ENCODE peak calls at places on chromosomes 4 and X, in ten cellular contexts. One of them, this sample, is unnamed.

GRCh38 chr4:153476829-153477574 is 10.8 kb downstream of the TMEM131L start:
- DNase-seq in Caco-2: no peak
- DNase-seq in fibroblast of lung: peak
- DNase-seq in NB4: no peak
- DNase-seq in nephron progenitor cell: no peak
- DNase-seq in MCF 10A: no peak
- DNase-seq in endodermal cell: peak
- DNase-seq in ascending aorta: no peak
- DNase-seq in HCT116: no peak
- DNase-seq in cardiac muscle cell: no peak
- DNase-seq in this sample: no peak

GRCh38 chrX:100447563-100448397 is 37.7 kb upstream of the PCDH19 start:
- DNase-seq in Caco-2: peak
- DNase-seq in fibroblast of lung: peak
- DNase-seq in NB4: peak
- DNase-seq in nephron progenitor cell: peak
- DNase-seq in MCF 10A: peak
- DNase-seq in endodermal cell: peak
- DNase-seq in ascending aorta: no peak
- DNase-seq in HCT116: peak
- DNase-seq in cardiac muscle cell: peak
- DNase-seq in this sample: no peak

GRCh38 chr4:125303058-125303457 is 11.7 kb upstream of the FAT4 start:
- DNase-seq in Caco-2: no peak
- DNase-seq in fibroblast of lung: peak
- DNase-seq in NB4: no peak
- DNase-seq in nephron progenitor cell: no peak
- DNase-seq in MCF 10A: no peak
- DNase-seq in endodermal cell: no peak
- DNase-seq in ascending aorta: no peak
- DNase-seq in HCT116: no peak
- DNase-seq in cardiac muscle cell: no peak
- DNase-seq in this sample: no peak

GRCh38 chr4:174318829-174319764 is 35.4 kb downstream of the CEP44 start:
- DNase-seq in Caco-2: peak
- DNase-seq in fibroblast of lung: peak
- DNase-seq in NB4: peak
- DNase-seq in nephron progenitor cell: no peak
- DNase-seq in MCF 10A: peak
- DNase-seq in endodermal cell: peak
- DNase-seq in ascending aorta: no peak
- DNase-seq in HCT116: peak
- DNase-seq in cardiac muscle cell: peak
- DNase-seq in this sample: no peak

GRCh38 chr4:10075158-10075863 is 41.3 kb downstream of the WDR1 start:
- DNase-seq in Caco-2: no peak
- DNase-seq in fibroblast of lung: no peak
- DNase-seq in NB4: no peak
- DNase-seq in nephron progenitor cell: no peak
- DNase-seq in MCF 10A: no peak
- DNase-seq in endodermal cell: peak
- DNase-seq in ascending aorta: no peak
- DNase-seq in HCT116: no peak
- DNase-seq in cardiac muscle cell: no peak
- DNase-seq in this sample: no peak

GRCh38 chr4:79078339-79078738 is 139.1 kb upstream of the PAQR3 start:
- DNase-seq in Caco-2: no peak
- DNase-seq in fibroblast of lung: no peak
- DNase-seq in NB4: no peak
- DNase-seq in nephron progenitor cell: no peak
- DNase-seq in MCF 10A: no peak
- DNase-seq in endodermal cell: no peak
- DNase-seq in ascending aorta: no peak
- DNase-seq in HCT116: no peak
- DNase-seq in cardiac muscle cell: peak
- DNase-seq in this sample: no peak

GRCh38 chrX:154546354-154547244 is at the start of gene G6PD:
- DNase-seq in Caco-2: peak
- DNase-seq in fibroblast of lung: peak
- DNase-seq in NB4: peak
- DNase-seq in nephron progenitor cell: peak
- DNase-seq in MCF 10A: peak
- DNase-seq in endodermal cell: peak
- DNase-seq in ascending aorta: no peak
- DNase-seq in HCT116: peak
- DNase-seq in cardiac muscle cell: peak
- DNase-seq in this sample: no peak

GRCh38 chr4:76570141-76570989 is 135.3 kb downstream of the SHROOM3 start:
- DNase-seq in Caco-2: peak
- DNase-seq in fibroblast of lung: peak
- DNase-seq in NB4: no peak
- DNase-seq in nephron progenitor cell: peak
- DNase-seq in MCF 10A: peak
- DNase-seq in endodermal cell: no peak
- DNase-seq in ascending aorta: no peak
- DNase-seq in HCT116: no peak
- DNase-seq in cardiac muscle cell: no peak
- DNase-seq in this sample: no peak

GRCh38 chr4:47640911-47641310 is 155.8 kb downstream of the ATP10D start:
- DNase-seq in Caco-2: no peak
- DNase-seq in fibroblast of lung: peak
- DNase-seq in NB4: no peak
- DNase-seq in nephron progenitor cell: no peak
- DNase-seq in MCF 10A: no peak
- DNase-seq in endodermal cell: no peak
- DNase-seq in ascending aorta: no peak
- DNase-seq in HCT116: no peak
- DNase-seq in cardiac muscle cell: no peak
- DNase-seq in this sample: no peak

GRCh38 chr4:156052116-156052515 is 98.5 kb upstream of the CTSO start:
- DNase-seq in Caco-2: no peak
- DNase-seq in fibroblast of lung: no peak
- DNase-seq in NB4: no peak
- DNase-seq in nephron progenitor cell: no peak
- DNase-seq in MCF 10A: no peak
- DNase-seq in endodermal cell: no peak
- DNase-seq in ascending aorta: no peak
- DNase-seq in HCT116: no peak
- DNase-seq in cardiac muscle cell: no peak
- DNase-seq in this sample: no peak

GRCh38 chrX:119468186-119468929 is at the start of gene SLC25A5:
- DNase-seq in Caco-2: peak
- DNase-seq in fibroblast of lung: peak
- DNase-seq in NB4: peak
- DNase-seq in nephron progenitor cell: peak
- DNase-seq in MCF 10A: peak
- DNase-seq in endodermal cell: peak
- DNase-seq in ascending aorta: peak
- DNase-seq in HCT116: no peak
- DNase-seq in cardiac muscle cell: peak
- DNase-seq in this sample: peak

GRCh38 chr4:139552908-139553307 is 3.1 kb downstream of the SETD7 start:
- DNase-seq in Caco-2: no peak
- DNase-seq in fibroblast of lung: no peak
- DNase-seq in NB4: no peak
- DNase-seq in nephron progenitor cell: no peak
- DNase-seq in MCF 10A: no peak
- DNase-seq in endodermal cell: no peak
- DNase-seq in ascending aorta: no peak
- DNase-seq in HCT116: no peak
- DNase-seq in cardiac muscle cell: no peak
- DNase-seq in this sample: no peak

GRCh38 chrX:110224926-110225617 is 92.8 kb downstream of the AMMECR1 start:
- DNase-seq in Caco-2: no peak
- DNase-seq in fibroblast of lung: no peak
- DNase-seq in NB4: no peak
- DNase-seq in nephron progenitor cell: no peak
- DNase-seq in MCF 10A: no peak
- DNase-seq in endodermal cell: no peak
- DNase-seq in ascending aorta: no peak
- DNase-seq in HCT116: no peak
- DNase-seq in cardiac muscle cell: no peak
- DNase-seq in this sample: no peak

GRCh38 chr4:26757751-26758150 is 102.9 kb upstream of the STIM2 start:
- DNase-seq in Caco-2: no peak
- DNase-seq in fibroblast of lung: peak
- DNase-seq in NB4: no peak
- DNase-seq in nephron progenitor cell: no peak
- DNase-seq in MCF 10A: no peak
- DNase-seq in endodermal cell: no peak
- DNase-seq in ascending aorta: no peak
- DNase-seq in HCT116: no peak
- DNase-seq in cardiac muscle cell: no peak
- DNase-seq in this sample: no peak

GRCh38 chrX:9710332-9710731 is 55.3 kb downstream of the GPR143 start:
- DNase-seq in Caco-2: no peak
- DNase-seq in fibroblast of lung: peak
- DNase-seq in NB4: no peak
- DNase-seq in nephron progenitor cell: no peak
- DNase-seq in MCF 10A: no peak
- DNase-seq in endodermal cell: no peak
- DNase-seq in ascending aorta: no peak
- DNase-seq in HCT116: no peak
- DNase-seq in cardiac muscle cell: no peak
- DNase-seq in this sample: no peak

GRCh38 chr4:118282692-118283091 is 70.1 kb downstream of the PRSS12 start:
- DNase-seq in Caco-2: no peak
- DNase-seq in fibroblast of lung: peak
- DNase-seq in NB4: peak
- DNase-seq in nephron progenitor cell: no peak
- DNase-seq in MCF 10A: peak
- DNase-seq in endodermal cell: peak
- DNase-seq in ascending aorta: no peak
- DNase-seq in HCT116: no peak
- DNase-seq in cardiac muscle cell: peak
- DNase-seq in this sample: no peak

GRCh38 chr4:151195801-151196200 is 81.2 kb upstream of the PRSS48 start:
- DNase-seq in Caco-2: no peak
- DNase-seq in fibroblast of lung: peak
- DNase-seq in NB4: no peak
- DNase-seq in nephron progenitor cell: no peak
- DNase-seq in MCF 10A: peak
- DNase-seq in endodermal cell: no peak
- DNase-seq in ascending aorta: no peak
- DNase-seq in HCT116: no peak
- DNase-seq in cardiac muscle cell: peak
- DNase-seq in this sample: no peak

GRCh38 chrX:72712094-72712755 is 1.9 kb downstream of the PHKA1 start:
- DNase-seq in Caco-2: no peak
- DNase-seq in fibroblast of lung: peak
- DNase-seq in NB4: peak
- DNase-seq in nephron progenitor cell: no peak
- DNase-seq in MCF 10A: no peak
- DNase-seq in endodermal cell: no peak
- DNase-seq in ascending aorta: no peak
- DNase-seq in HCT116: no peak
- DNase-seq in cardiac muscle cell: peak
- DNase-seq in this sample: no peak

GRCh38 chr4:11954093-11954492 is 525.4 kb upstream of the HS3ST1 start:
- DNase-seq in Caco-2: no peak
- DNase-seq in fibroblast of lung: no peak
- DNase-seq in NB4: peak
- DNase-seq in nephron progenitor cell: no peak
- DNase-seq in MCF 10A: peak
- DNase-seq in endodermal cell: peak
- DNase-seq in ascending aorta: no peak
- DNase-seq in HCT116: peak
- DNase-seq in cardiac muscle cell: peak
- DNase-seq in this sample: no peak
- TF ChIP-seq CTCF in Caco-2: no peak
- TF ChIP-seq CTCF in fibroblast of lung: no peak
- TF ChIP-seq CTCF in NB4: peak
- TF ChIP-seq CTCF in nephron progenitor cell: no peak
- TF ChIP-seq CTCF in MCF 10A: peak
- TF ChIP-seq CTCF in endodermal cell: peak
- TF ChIP-seq CTCF in ascending aorta: no peak
- TF ChIP-seq CTCF in HCT116: peak
- TF ChIP-seq CTCF in cardiac muscle cell: peak
- TF ChIP-seq CTCF in this sample: no peak

DNA sequence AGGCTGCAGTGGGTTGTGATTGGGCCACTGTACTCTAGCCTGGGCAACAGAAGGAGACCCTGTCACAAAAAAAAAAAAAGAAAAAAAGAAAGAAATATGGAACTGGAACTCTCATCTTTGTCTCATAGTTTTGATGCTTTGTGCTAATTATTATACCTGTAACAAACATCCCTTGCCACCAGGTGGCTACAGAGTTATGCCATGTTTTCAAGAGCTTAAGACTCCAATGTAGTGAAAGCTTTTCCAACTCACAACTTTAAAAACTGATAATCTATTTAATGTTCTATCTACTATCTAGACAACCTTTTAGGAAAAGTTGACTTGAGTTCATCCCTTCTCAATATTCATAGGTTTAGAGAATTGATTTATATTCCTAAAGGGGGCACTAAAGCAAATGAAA is 42.4 kb downstream of the HTR2C start:
- DNase-seq in Caco-2: peak
- DNase-seq in fibroblast of lung: peak
- DNase-seq in NB4: peak
- DNase-seq in nephron progenitor cell: peak
- DNase-seq in MCF 10A: peak
- DNase-seq in endodermal cell: no peak
- DNase-seq in ascending aorta: no peak
- DNase-seq in HCT116: no peak
- DNase-seq in cardiac muscle cell: peak
- DNase-seq in this sample: no peak
- TF ChIP-seq CTCF in Caco-2: peak
- TF ChIP-seq CTCF in fibroblast of lung: peak
- TF ChIP-seq CTCF in NB4: peak
- TF ChIP-seq CTCF in nephron progenitor cell: peak
- TF ChIP-seq CTCF in MCF 10A: peak
- TF ChIP-seq CTCF in endodermal cell: peak
- TF ChIP-seq CTCF in ascending aorta: no peak
- TF ChIP-seq CTCF in HCT116: peak
- TF ChIP-seq CTCF in cardiac muscle cell: peak
- TF ChIP-seq CTCF in this sample: no peak

GRCh38 chr4:55742655-55743191 is 76.9 kb upstream of the EXOC1L start:
- DNase-seq in Caco-2: no peak
- DNase-seq in fibroblast of lung: peak
- DNase-seq in NB4: no peak
- DNase-seq in nephron progenitor cell: peak
- DNase-seq in MCF 10A: no peak
- DNase-seq in endodermal cell: no peak
- DNase-seq in ascending aorta: no peak
- DNase-seq in HCT116: no peak
- DNase-seq in cardiac muscle cell: peak
- DNase-seq in this sample: no peak
- TF ChIP-seq CTCF in Caco-2: no peak
- TF ChIP-seq CTCF in fibroblast of lung: no peak
- TF ChIP-seq CTCF in NB4: no peak
- TF ChIP-seq CTCF in nephron progenitor cell: no peak
- TF ChIP-seq CTCF in MCF 10A: no peak
- TF ChIP-seq CTCF in endodermal cell: no peak
- TF ChIP-seq CTCF in ascending aorta: no peak
- TF ChIP-seq CTCF in HCT116: no peak
- TF ChIP-seq CTCF in cardiac muscle cell: no peak
- TF ChIP-seq CTCF in this sample: no peak

DNA sequence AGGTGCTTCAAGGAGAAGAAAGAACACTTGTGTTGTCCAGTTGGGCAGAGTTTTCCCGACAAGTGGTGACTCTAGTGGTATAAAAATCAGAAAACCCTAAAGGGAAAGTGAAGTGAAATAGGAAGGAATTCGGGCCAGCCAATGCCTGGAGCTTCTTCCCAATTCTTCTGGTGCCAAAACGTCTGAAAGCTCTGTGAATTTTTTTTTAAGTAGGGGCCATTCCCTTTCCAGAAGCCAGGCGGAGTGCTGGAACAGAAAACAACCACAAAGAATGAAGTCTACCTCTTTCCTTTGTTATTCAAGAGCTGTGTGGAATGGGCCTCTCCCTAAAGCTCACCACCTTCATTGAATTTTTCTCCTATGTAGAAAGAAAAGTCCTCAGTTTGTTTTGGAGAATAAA is 43.1 kb upstream of the PPARGC1A start:
- DNase-seq in Caco-2: no peak
- DNase-seq in fibroblast of lung: peak
- DNase-seq in NB4: no peak
- DNase-seq in nephron progenitor cell: no peak
- DNase-seq in MCF 10A: peak
- DNase-seq in endodermal cell: peak
- DNase-seq in ascending aorta: no peak
- DNase-seq in HCT116: no peak
- DNase-seq in cardiac muscle cell: peak
- DNase-seq in this sample: no peak
- TF ChIP-seq CTCF in Caco-2: no peak
- TF ChIP-seq CTCF in fibroblast of lung: peak
- TF ChIP-seq CTCF in NB4: no peak
- TF ChIP-seq CTCF in nephron progenitor cell: no peak
- TF ChIP-seq CTCF in MCF 10A: peak
- TF ChIP-seq CTCF in endodermal cell: peak
- TF ChIP-seq CTCF in ascending aorta: no peak
- TF ChIP-seq CTCF in HCT116: no peak
- TF ChIP-seq CTCF in cardiac muscle cell: peak
- TF ChIP-seq CTCF in this sample: no peak